ENCODE peak calls at places on chromosome 7, in six cellular contexts. M, X, K, L, U and B are unnamed samples.

GRCh38 chr7:155864271-155864985 is 52.2 kb upstream of the SHH start:
- DNase-seq in X (no peak), L (peak), K (no peak), M (no peak), U (no peak), B (no peak)

GRCh38 chr7:148303295-148304013 is 287.1 kb upstream of the C7orf33 start:
- DNase-seq in U (no peak), X (peak), K (peak), L (peak), M (peak), B (no peak)

GRCh38 chr7:94056796-94057207 is 52.6 kb upstream of the BET1 start:
- DNase-seq in U (no peak), X (peak), K (no peak), L (no peak), M (peak), B (no peak)

GRCh38 chr7:51589111-51589510 is 272.5 kb upstream of the COBL start:
- DNase-seq in M (no peak), X (no peak), L (no peak), U (no peak), K (no peak), B (no peak)

GRCh38 chr7:76051840-76052239 is 3.9 kb downstream of the MDH2 start:
- DNase-seq in X (no peak), M (no peak), U (no peak), K (no peak), L (no peak), B (no peak)

GRCh38 chr7:130606161-130606560 is 62.4 kb downstream of the COPG2 start:
- DNase-seq in M (no peak), U (no peak), K (no peak), L (no peak), X (no peak), B (no peak)

GRCh38 chr7:80781146-80781545 is 137.7 kb downstream of the SEMA3C start:
- DNase-seq in L (no peak), U (no peak), X (no peak), M (no peak), K (no peak), B (no peak)

GRCh38 chr7:155398944-155399343 is 59.0 kb upstream of the EN2 start:
- DNase-seq in L (no peak), X (no peak), U (no peak), M (peak), K (no peak), B (peak)

GRCh38 chr7:143367972-143368371 is 5.5 kb upstream of the FAM131B start:
- DNase-seq in M (peak), U (no peak), K (peak), X (peak), L (no peak), B (peak)

GRCh38 chr7:70387197-70387596 is 744.7 kb upstream of the GALNT17 start:
- DNase-seq in K (no peak), L (no peak), U (no peak), M (no peak), X (peak), B (no peak)

GRCh38 chr7:17722798-17723197 is 217.5 kb downstream of the SNX13 start:
- DNase-seq in X (no peak), K (no peak), U (peak), L (no peak), M (no peak), B (no peak)

GRCh38 chr7:155448632-155449007 is 9.3 kb upstream of the EN2 start:
- DNase-seq in X (no peak), U (no peak), K (no peak), M (no peak), L (no peak), B (no peak)

GRCh38 chr7:49638166-49638565 is 135.3 kb upstream of the VWC2 start:
- DNase-seq in L (no peak), X (no peak), M (no peak), U (no peak), K (no peak), B (no peak)

GRCh38 chr7:50362712-50363282 is 58.3 kb downstream of the IKZF1 start:
- DNase-seq in M (no peak), K (no peak), U (no peak), X (no peak), L (no peak), B (no peak)

GRCh38 chr7:138865843-138866242 is 67.8 kb upstream of the ATP6V0A4 start:
- DNase-seq in K (no peak), M (no peak), X (no peak), U (no peak), L (no peak), B (peak)

GRCh38 chr7:139583826-139584553 is 60.5 kb downstream of the CLEC2L start:
- DNase-seq in K (no peak), L (no peak), X (no peak), U (no peak), M (no peak), B (no peak)

GRCh38 chr7:90599892-90600555 is 3.9 kb downstream of the CDK14 start:
- DNase-seq in M (no peak), U (no peak), K (no peak), L (no peak), X (peak), B (no peak)

GRCh38 chr7:77800158-77800557 is 1.6 kb downstream of the PHTF2 start:
- DNase-seq in X (peak), U (peak), K (no peak), L (no peak), M (no peak), B (no peak)

GRCh38 chr7:35753761-35754603 is 46.9 kb upstream of the SEPTIN7 start:
- DNase-seq in L (peak), K (no peak), X (peak), U (no peak), M (no peak), B (no peak)

GRCh38 chr7:130910949-130911944 is 177.2 kb upstream of the KLF14 start:
- DNase-seq in U (no peak), L (no peak), K (no peak), M (peak), X (peak), B (no peak)

GRCh38 chr7:51029586-51030230 is 247.0 kb upstream of the GRB10 start:
- DNase-seq in M (no peak), K (no peak), X (peak), L (no peak), U (no peak), B (no peak)

GRCh38 chr7:71266912-71267311 is 135.0 kb downstream of the GALNT17 start:
- DNase-seq in L (no peak), M (no peak), U (no peak), X (no peak), K (no peak), B (no peak)

GRCh38 chr7:148978091-148978490 is 50.2 kb downstream of the PDIA4 start:
- DNase-seq in X (no peak), M (no peak), K (no peak), U (no peak), L (no peak), B (no peak)

GRCh38 chr7:71473366-71473967 is 341.5 kb downstream of the GALNT17 start:
- DNase-seq in K (no peak), M (no peak), L (no peak), X (no peak), U (no peak), B (no peak)

GRCh38 chr7:117715784-117716445 is 157.3 kb downstream of the CTTNBP2 start:
- DNase-seq in M (peak), X (peak), K (no peak), U (peak), L (no peak), B (peak)

GRCh38 chr7:135856356-135857144 is 107.9 kb upstream of the FAM180A start:
- DNase-seq in X (peak), U (no peak), K (no peak), M (no peak), L (no peak), B (no peak)

GRCh38 chr7:39027491-39027890 is 49.8 kb downstream of the POU6F2 start:
- DNase-seq in L (no peak), M (no peak), U (no peak), K (no peak), X (no peak), B (no peak)

GRCh38 chr7:88311675-88312036 is 5.0 kb upstream of the STEAP4 start:
- DNase-seq in L (no peak), K (no peak), M (no peak), X (peak), U (no peak), B (no peak)

GRCh38 chr7:135558337-135558767 is 635 bp downstream of the NUP205 start:
- DNase-seq in M (peak), K (no peak), L (peak), U (peak), X (peak), B (peak)

GRCh38 chr7:16960566-16960965 is 78.8 kb upstream of the AGR3 start:
- DNase-seq in U (no peak), L (no peak), K (no peak), M (no peak), X (no peak), B (no peak)

GRCh38 chr7:28755255-28755654 is 202.9 kb downstream of the TRIL start:
- DNase-seq in X (peak), U (no peak), M (no peak), L (no peak), K (no peak), B (no peak)

GRCh38 chr7:28749673-28750072 is 208.5 kb downstream of the TRIL start:
- DNase-seq in L (no peak), K (no peak), U (no peak), M (no peak), X (peak), B (no peak)

GRCh38 chr7:28758186-28758585 is 199.9 kb downstream of the TRIL start:
- DNase-seq in M (no peak), U (no peak), X (no peak), L (no peak), K (no peak), B (no peak)

GRCh38 chr7:28750981-28751380 is 207.1 kb downstream of the TRIL start:
- DNase-seq in X (no peak), L (no peak), M (no peak), K (no peak), U (no peak), B (no peak)

GRCh38 chr7:28754027-28754426 is 204.1 kb downstream of the TRIL start:
- DNase-seq in U (no peak), M (no peak), K (no peak), L (peak), X (peak), B (peak)
- TF ChIP-seq CTCF in U (peak), M (no peak), K (no peak), L (no peak), X (no peak), B (no peak)

GRCh38 chr7:107344799-107345198 is 125.1 kb upstream of the GPR22 start:
- DNase-seq in U (no peak), X (no peak), L (no peak), M (no peak), K (no peak), B (no peak)
- TF ChIP-seq CTCF in U (no peak), X (no peak), L (no peak), M (no peak), K (no peak), B (no peak)

DNA sequence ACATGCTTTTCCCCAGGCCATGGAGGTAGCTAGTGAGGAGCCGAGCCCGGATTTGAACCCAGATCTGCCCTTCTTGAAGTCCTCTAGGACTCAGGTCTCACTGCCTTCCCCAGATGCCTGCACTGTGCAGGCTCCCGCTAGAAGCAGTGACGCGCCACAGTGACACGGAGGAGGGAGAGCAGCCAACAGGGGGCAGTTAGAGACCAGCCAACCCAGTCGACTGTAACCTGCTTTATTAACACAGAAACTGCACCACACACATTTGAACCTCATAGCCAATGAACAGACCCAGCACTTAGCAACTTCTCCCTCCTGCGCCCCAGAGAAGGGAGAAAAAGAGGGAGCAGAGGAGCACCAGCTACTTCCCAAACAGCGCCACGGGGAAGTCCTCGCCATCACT is 27.4 kb downstream of the PILRA start:
- DNase-seq in L (no peak), M (peak), K (no peak), U (peak), X (peak), B (no peak)
- TF ChIP-seq CTCF in L (no peak), M (no peak), K (no peak), U (peak), X (no peak), B (no peak)

GRCh38 chr7:151459726-151460473 is 20.0 kb upstream of the CRYGN start:
- DNase-seq in U (peak), K (peak), X (peak), L (peak), M (peak), B (peak)
- TF ChIP-seq CTCF in U (peak), K (no peak), X (peak), L (no peak), M (peak), B (no peak)

DNA sequence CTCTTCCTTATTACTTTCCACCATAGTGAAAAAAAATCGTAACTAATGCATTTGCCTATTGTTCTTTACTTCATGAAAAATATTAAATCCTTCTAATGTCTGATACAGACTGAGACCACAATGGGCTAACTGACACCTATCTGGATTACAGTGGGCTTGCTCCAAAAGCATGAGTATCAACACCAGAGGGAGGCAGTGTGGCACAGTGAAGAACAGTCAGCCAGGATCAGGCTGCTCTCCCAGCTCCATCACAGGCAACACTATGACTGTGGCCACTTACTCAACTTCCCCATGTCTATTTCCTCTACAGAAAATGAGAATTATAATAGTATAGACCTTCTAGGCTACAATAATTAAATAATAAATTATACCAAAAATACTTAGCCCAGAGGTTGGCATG is 97.2 kb downstream of the SLC25A13 start:
- DNase-seq in K (no peak), M (peak), U (no peak), X (no peak), L (no peak), B (no peak)
- TF ChIP-seq CTCF in K (no peak), M (peak), U (peak), X (peak), L (peak), B (no peak)

GRCh38 chr7:132713893-132714292 is 137.6 kb upstream of the PLXNA4 start:
- DNase-seq in U (no peak), M (no peak), L (no peak), X (no peak), K (no peak), B (no peak)

GRCh38 chr7:132705146-132705545 is 128.9 kb upstream of the PLXNA4 start:
- DNase-seq in U (no peak), M (no peak), L (no peak), X (no peak), K (no peak), B (no peak)

GRCh38 chr7:132708501-132708900 is 132.2 kb upstream of the PLXNA4 start:
- DNase-seq in X (no peak), L (no peak), M (no peak), U (no peak), K (no peak), B (no peak)

DNA sequence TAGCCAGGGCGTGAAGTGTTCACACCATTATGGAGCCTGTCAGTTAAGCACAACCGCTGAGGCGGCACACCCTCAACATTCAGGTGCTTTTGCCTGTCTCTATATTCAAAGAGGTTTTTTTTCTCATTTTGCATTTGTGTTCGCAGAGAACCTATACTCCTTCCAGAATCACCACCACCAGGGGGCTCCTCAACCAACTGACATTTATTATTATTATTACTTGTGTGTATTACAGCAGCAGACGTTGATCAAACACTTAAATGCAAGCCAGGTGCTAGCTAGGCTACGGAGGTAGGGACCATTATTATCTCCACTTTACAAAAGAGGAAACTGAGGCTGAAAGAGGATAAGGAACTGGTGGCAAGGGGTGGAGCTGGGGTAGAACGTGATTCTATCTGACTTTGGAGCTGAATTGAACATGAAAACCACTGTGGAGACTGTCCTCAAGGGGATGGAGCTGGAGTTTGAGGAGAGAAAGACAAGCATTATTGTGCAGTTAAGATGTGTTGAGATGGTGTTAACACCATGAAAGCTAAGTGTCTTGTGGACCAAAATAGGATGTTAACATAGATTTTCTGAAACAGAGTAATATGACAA is 133.8 kb upstream of the PLXNA4 start:
- DNase-seq in X (peak), M (peak), U (peak), K (no peak), L (peak), B (peak)
- TF ChIP-seq CTCF in X (peak), M (peak), U (peak), K (no peak), L (peak), B (peak)